ENCODE peak calls at places on chromosomes 13 and 19, in six cellular contexts. G is H9, B is OCI-LY7, C is endodermal cell, P is IMR-90, R is ascending aorta. K is an unnamed sample. For H3K4me1, the result is how much of the 10 kb centered on the place peaks cover.

GRCh38 chr13:25319781-25320180 is 18.4 kb downstream of the NUP58 start:
- DNase-seq in R (no peak), P (peak), C (no peak), B (no peak), G (no peak), K (no peak)

GRCh38 chr13:100128838-100129237 is 39.9 kb downstream of the PCCA start:
- DNase-seq in G (no peak), B (no peak), R (no peak), P (no peak), C (no peak), K (no peak)

GRCh38 chr19:6539514-6539913 is 8.7 kb downstream of the TNFSF9 start:
- DNase-seq in B (no peak), P (no peak), C (no peak), R (no peak), G (no peak), K (no peak)

GRCh38 chr13:39451860-39452301 is 151.1 kb downstream of the LHFPL6 start:
- DNase-seq in C (no peak), G (no peak), P (peak), B (peak), R (no peak), K (no peak)

GRCh38 chr19:38726761-38727301 is 17.4 kb downstream of the CAPN12 start:
- DNase-seq in P (no peak), C (no peak), R (no peak), G (no peak), B (no peak), K (no peak)

GRCh38 chr13:94778986-94779385 is 66.6 kb upstream of the SOX21 start:
- DNase-seq in R (no peak), G (no peak), B (no peak), C (no peak), P (no peak), K (no peak)

GRCh38 chr13:78786399-78786879 is 127.5 kb upstream of the OBI1 start:
- DNase-seq in G (no peak), B (no peak), P (no peak), R (no peak), C (no peak), K (no peak)

GRCh38 chr19:48006762-48007161 is 12.3 kb downstream of the ELSPBP1 start:
- DNase-seq in C (peak), R (no peak), G (peak), B (peak), P (no peak), K (no peak)

GRCh38 chr19:4575978-4576933 is 16.8 kb upstream of the SEMA6B start:
- DNase-seq in G (peak), P (peak), C (peak), B (peak), R (no peak), K (peak)

GRCh38 chr19:1154731-1155351 is 19.2 kb downstream of the SBNO2 start:
- DNase-seq in G (no peak), C (no peak), B (no peak), R (peak), P (peak), K (peak)

GRCh38 chr13:85236431-85236830 is 562.8 kb downstream of the SLITRK6 start:
- DNase-seq in C (no peak), G (no peak), R (no peak), B (no peak), P (peak), K (no peak)

GRCh38 chr13:109654341-109655205 is 131.8 kb downstream of the IRS2 start:
- DNase-seq in C (no peak), P (no peak), R (no peak), B (no peak), G (no peak), K (no peak)

GRCh38 chr13:99522288-99522687 is 21.0 kb downstream of the TM9SF2 start:
- DNase-seq in G (no peak), P (peak), R (no peak), C (no peak), B (no peak), K (no peak)

GRCh38 chr13:29847501-29847983 is 2.9 kb downstream of the UBL3 start:
- DNase-seq in B (no peak), C (no peak), R (no peak), G (no peak), P (peak), K (no peak)

GRCh38 chr19:55546822-55547614 is 1.7 kb upstream of the SBK3 start:
- DNase-seq in P (peak), B (no peak), G (no peak), R (peak), C (no peak), K (no peak)

GRCh38 chr19:7870571-7871279 is 3.5 kb downstream of the PRR36 start:
- DNase-seq in R (no peak), P (no peak), C (peak), B (peak), G (peak), K (no peak)

GRCh38 chr19:6060600-6061391 is 49.5 kb downstream of the RFX2 start:
- DNase-seq in P (peak), R (peak), G (peak), C (peak), B (no peak), K (no peak)

GRCh38 chr19:48624067-48624594 is 4.8 kb downstream of the SPHK2 start:
- DNase-seq in R (peak), P (peak), G (peak), B (peak), C (peak), K (peak)

GRCh38 chr13:73220966-73221720 is 162.3 kb downstream of the KLF5 start:
- DNase-seq in R (no peak), G (no peak), P (peak), C (peak), B (no peak), K (no peak)

GRCh38 chr19:8908066-8908465 is 75.9 kb downstream of the MBD3L1 start:
- DNase-seq in B (no peak), G (no peak), R (no peak), C (no peak), P (no peak), K (no peak)

GRCh38 chr13:52459668-52460067 is 4.4 kb downstream of the CKAP2 start:
- DNase-seq in R (no peak), G (no peak), C (no peak), B (no peak), P (peak), K (no peak)

GRCh38 chr19:55172741-55173140 is 6.3 kb upstream of the DNAAF3 start:
- DNase-seq in C (peak), R (no peak), P (peak), B (no peak), G (no peak), K (no peak)

GRCh38 chr19:56554272-56554869 is 12.9 kb upstream of the ZNF470 start:
- DNase-seq in C (no peak), G (no peak), B (no peak), P (no peak), R (no peak), K (no peak)

GRCh38 chr13:100610399-100611347 is 22.1 kb upstream of the GGACT start:
- DNase-seq in C (no peak), G (no peak), B (peak), R (no peak), P (no peak), K (no peak)

GRCh38 chr19:4362038-4362828 is 18.9 kb downstream of the MPND start:
- DNase-seq in G (no peak), B (no peak), P (no peak), R (no peak), C (no peak), K (peak)

GRCh38 chr19:54418030-54418929 is 3.0 kb downstream of the TTYH1 start:
- DNase-seq in C (peak), G (no peak), P (peak), B (no peak), R (no peak), K (peak)

GRCh38 chr13:63198076-63198475 is 1782.4 kb upstream of the PCDH20 start:
- DNase-seq in P (peak), B (no peak), G (no peak), C (no peak), R (no peak), K (no peak)

GRCh38 chr13:89497658-89498057 is 1826.5 kb downstream of the SLITRK5 start:
- DNase-seq in G (no peak), P (no peak), C (no peak), B (no peak), R (no peak), K (no peak)

GRCh38 chr13:99331881-99332293 is 24.7 kb upstream of the GPR183 start:
- DNase-seq in R (no peak), B (peak), C (no peak), G (no peak), P (no peak), K (no peak)

GRCh38 chr19:19866599-19867248 is 1.0 kb downstream of the ZNF253 start:
- DNase-seq in C (peak), B (peak), G (peak), P (no peak), R (no peak), K (peak)

GRCh38 chr13:77729502-77730221 is 32.2 kb downstream of the SLAIN1 start:
- DNase-seq in P (no peak), R (no peak), B (no peak), C (no peak), G (no peak), K (no peak)

GRCh38 chr19:32750441-32751055 is 31.0 kb downstream of the TDRD12 start:
- DNase-seq in P (no peak), C (no peak), R (no peak), B (no peak), G (no peak), K (no peak)

GRCh38 chr13:42883771-42884170 is 102.4 kb downstream of the FAM216B start:
- DNase-seq in G (no peak), R (no peak), P (peak), C (peak), B (no peak), K (no peak)
- TF ChIP-seq CTCF in G (peak), R (no peak), P (no peak), C (peak), B (no peak), K (no peak)

DNA sequence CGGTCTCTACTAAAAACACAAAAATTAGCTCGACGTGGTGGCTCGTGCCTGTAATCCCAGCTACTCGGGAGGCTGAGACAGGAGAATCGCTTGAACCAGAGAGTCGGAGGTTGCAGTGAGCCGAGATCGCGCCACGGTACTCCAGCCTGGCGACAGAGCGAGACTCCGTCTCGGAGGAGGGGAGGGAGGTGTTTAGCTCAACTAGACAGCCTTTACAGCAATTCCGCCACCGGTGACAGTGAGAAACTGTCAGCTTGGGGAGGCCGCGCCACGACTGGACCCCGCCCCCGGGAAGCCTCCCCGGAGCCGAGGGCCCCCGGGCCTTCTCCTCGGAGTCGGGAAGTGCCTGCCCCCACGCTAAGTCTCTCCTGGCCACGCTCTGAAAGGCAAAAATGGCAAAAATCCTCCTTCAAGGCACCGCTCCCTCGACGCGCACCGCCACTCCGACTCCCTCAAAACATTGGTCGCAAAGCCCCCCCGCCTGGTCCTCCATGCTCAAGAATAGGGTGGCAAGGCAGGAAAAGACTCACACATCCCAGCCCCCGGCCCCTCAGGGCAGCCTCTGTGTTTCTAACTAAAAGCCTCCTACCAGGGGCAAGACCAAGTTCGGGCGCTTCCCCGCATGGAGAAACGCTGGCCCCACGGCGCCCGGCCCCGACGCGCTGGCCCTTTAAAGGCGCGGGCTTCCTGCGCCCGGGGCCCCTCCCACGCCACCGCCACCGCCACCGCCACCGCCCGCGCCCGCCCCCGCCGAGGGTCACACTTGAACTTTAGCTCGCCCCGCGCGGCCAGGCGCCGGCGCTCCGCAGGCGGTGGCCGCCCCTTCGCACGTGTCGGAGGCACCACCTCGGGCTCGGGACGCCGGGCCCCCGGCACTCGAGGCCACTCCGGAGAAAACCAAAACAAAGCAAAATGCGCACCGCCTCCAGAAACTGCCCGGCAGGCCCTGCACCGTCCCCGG is 2.1 kb downstream of the FOXO1 start:
- DNase-seq in B (peak), R (peak), G (peak), C (peak), P (no peak), K (peak)
- H3K4me1 ChIP-seq in B (half or more), R (under half), G (under half), C (under half), P (under half), K (under half)

GRCh38 chr19:33797821-33798633 is 1.4 kb downstream of the KCTD15 start:
- DNase-seq in R (peak), B (peak), P (peak), C (peak), G (peak), K (no peak)
- H3K27ac ChIP-seq in R (peak), B (peak), P (peak), C (peak), G (no peak), K (peak)

DNA sequence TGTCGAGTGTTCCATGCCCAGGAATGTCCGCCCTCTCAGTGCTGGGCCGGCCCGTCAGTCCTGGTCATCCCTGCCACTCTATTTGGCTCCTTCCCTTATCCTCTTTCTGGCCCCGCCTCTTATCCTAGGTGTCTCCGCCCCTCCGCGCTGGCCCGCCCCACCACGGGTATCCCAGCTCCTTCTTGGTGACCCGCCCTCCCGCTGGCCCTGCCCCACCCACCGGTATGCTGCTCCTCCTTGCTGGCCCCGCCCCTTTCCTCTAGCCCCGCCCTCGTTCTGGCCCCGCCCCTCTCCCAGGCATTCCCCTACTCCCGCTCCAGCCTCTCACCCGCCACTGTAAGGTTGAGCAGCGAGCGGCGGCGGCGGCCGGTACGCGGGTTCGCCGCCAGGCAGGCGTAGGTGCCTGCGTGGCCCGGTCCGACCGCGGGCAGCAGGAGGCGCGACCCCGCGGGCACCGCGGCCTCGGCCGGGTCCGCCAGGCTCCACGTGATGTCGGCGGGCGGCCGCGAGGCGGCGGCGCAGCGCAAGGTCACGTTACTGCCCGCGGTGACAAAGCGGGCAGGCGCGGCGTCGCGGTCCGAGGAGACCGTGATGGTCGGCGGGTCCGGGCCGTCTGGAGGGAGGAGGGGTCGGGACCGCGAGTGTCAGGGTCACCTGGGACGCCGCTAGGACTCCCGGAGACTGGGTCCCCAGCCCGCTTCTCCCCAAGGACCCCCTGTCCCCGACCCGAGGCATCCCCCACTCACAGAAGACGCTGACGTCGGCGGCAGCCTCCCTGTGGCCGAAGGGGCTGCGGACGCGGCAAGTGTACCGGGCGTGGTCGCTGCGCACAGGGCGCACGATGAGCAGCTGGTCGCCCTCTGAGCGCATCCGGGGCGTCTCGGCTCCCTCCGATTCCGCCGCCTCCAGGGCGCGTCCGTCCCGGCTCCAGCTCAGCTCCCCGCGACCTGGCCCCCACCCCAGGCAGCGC is 2.0 kb downstream of the VSIG10L start:
- DNase-seq in G (peak), B (peak), P (peak), R (peak), C (peak), K (peak)
- TF ChIP-seq CTCF in G (no peak), B (peak), P (peak), R (peak), C (peak), K (no peak)

DNA sequence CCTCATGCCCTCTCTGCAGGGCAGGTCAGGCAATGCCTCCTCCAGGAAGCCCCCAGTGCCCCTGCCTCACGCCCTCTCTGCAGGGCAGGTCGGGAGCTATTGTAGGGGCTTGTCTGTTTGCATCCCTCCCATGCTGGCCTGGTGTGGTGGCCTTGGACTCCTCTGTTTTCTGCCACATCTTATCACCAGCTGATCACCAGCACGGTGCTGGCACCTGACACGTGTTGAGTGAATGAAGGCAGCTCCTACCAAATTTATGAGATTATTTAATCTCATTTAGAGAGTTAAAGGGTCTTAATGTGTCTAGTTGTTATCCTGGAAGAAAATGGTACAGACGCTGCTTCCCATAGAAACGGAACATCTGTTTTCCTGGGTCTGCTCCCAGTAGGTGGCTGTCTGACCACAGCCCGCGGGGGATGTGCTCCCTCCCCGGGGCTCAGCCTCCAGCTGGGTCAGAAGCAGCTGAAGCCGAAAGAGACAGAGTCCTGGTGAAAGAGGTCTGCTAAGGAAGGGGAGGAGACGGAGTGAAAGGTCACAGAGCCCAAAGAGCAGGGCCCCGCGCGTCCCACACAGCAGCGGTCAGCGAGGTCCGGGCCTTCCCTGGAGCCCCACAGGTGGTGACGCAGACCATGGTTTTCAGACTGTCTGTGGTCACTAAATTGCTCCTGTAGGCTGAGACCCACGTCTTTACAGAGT is 51.7 kb upstream of the C13orf46 start:
- DNase-seq in G (no peak), R (no peak), B (peak), P (peak), C (no peak), K (no peak)
- H3K4me1 ChIP-seq in G (under half), R (under half), B (half or more), P (under half), C (under half), K (half or more)

GRCh38 chr19:10654610-10655456 is 687 bp downstream of the ILF3 start:
- DNase-seq in G (peak), R (peak), C (peak), P (no peak), B (peak), K (peak)

GRCh38 chr19:10648360-10648759 is 5.8 kb upstream of the ILF3 start:
- DNase-seq in C (no peak), P (no peak), R (no peak), G (no peak), B (no peak), K (no peak)

GRCh38 chr19:10653732-10654609 is at the start of gene ILF3:
- DNase-seq in P (peak), R (peak), G (peak), C (peak), B (peak), K (peak)

GRCh38 chr19:10653482-10653731 is 739 bp upstream of the ILF3 start:
- DNase-seq in R (no peak), P (no peak), B (no peak), G (no peak), C (no peak), K (no peak)

DNA sequence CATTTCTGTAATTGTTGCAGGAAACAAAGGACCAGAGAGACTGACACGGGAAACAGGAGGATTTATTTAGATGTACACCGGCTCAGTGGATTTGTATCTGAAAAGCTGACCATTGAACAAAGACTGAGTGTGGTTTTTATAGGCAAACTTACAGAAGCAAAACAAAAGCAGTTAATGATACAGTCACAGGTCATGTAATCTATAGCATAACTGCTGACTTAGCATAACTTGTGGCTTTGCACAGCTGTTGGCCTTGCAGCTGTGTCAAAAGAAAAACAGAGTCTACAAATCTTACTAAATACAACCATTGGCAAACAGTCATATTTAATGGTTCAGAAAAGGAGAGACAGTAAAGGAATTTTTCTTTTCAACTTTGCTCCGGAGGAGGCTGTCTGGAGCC is 2.3 kb upstream of the ILF3 start:
- DNase-seq in B (peak), G (no peak), R (no peak), P (no peak), C (no peak), K (no peak)
- H3K27ac ChIP-seq in B (peak), G (no peak), R (peak), P (no peak), C (no peak), K (peak)

GRCh38 chr13:108427355-108427754 is 157.8 kb downstream of the TNFSF13B start:
- DNase-seq in P (no peak), R (no peak), B (no peak), C (no peak), G (no peak), K (no peak)

GRCh38 chr13:108428691-108429090 is 159.2 kb downstream of the TNFSF13B start:
- DNase-seq in B (no peak), P (no peak), G (no peak), R (no peak), C (no peak), K (no peak)

GRCh38 chr13:108425056-108425455 is 155.5 kb downstream of the TNFSF13B start:
- DNase-seq in G (no peak), B (no peak), C (no peak), P (no peak), R (no peak), K (no peak)

GRCh38 chr13:108426893-108427292 is 157.4 kb downstream of the TNFSF13B start:
- DNase-seq in B (no peak), G (no peak), C (no peak), P (no peak), R (no peak), K (no peak)
- TF ChIP-seq CTCF in B (no peak), G (no peak), C (peak), P (no peak), R (no peak), K (no peak)

GRCh38 chr13:97238883-97239282 is 16.8 kb downstream of the MBNL2 start:
- DNase-seq in P (no peak), C (no peak), B (no peak), G (no peak), R (no peak), K (no peak)
- H3K4me1 ChIP-seq in P (under half), C (under half), B (under half), G (under half), R (half or more), K (under half)

GRCh38 chr13:71115301-71115700 is 751.7 kb downstream of the DACH1 start:
- DNase-seq in C (no peak), G (no peak), R (no peak), B (no peak), P (no peak), K (no peak)
- H3K27ac ChIP-seq in C (no peak), G (no peak), R (no peak), B (no peak), P (no peak), K (no peak)